ENCODE peak calls at places on chromosomes 12 and 14, in ten cellular contexts. T is NCI-H1105; E is HCT116; P is anterior cingulate cortex; W is GM03348; Y is retina; I is MG63; M is GOT3; S is neural progenitor cell; F is naive thymus-derived CD8-positive, alpha-beta T cell. D is an unnamed sample.

GRCh38 chr14:104461676-104462443 is 117.7 kb upstream of the C14orf180 start:
- DNase-seq in T (peak), E (no peak), P (no peak), W (no peak), Y (peak), I (no peak), M (no peak), S (peak), F (peak), D (peak)

GRCh38 chr14:26528415-26529182 is 69.2 kb downstream of the NOVA1 start:
- DNase-seq in T (no peak), E (no peak), P (no peak), W (no peak), Y (no peak), I (peak), M (no peak), S (no peak), F (no peak), D (no peak)

GRCh38 chr12:80593766-80594165 is 113.7 kb upstream of the MYF6 start:
- DNase-seq in T (no peak), E (no peak), P (no peak), W (peak), Y (no peak), I (no peak), M (no peak), S (no peak), F (no peak), D (no peak)

GRCh38 chr12:52260351-52261210 is 13.9 kb upstream of the KRT86 start:
- DNase-seq in T (no peak), E (no peak), P (no peak), W (no peak), Y (no peak), I (no peak), M (no peak), S (peak), F (no peak), D (no peak)

GRCh38 chr14:102485693-102486512 is 23.7 kb downstream of the ANKRD9 start:
- DNase-seq in T (no peak), E (no peak), P (no peak), W (no peak), Y (no peak), I (no peak), M (no peak), S (no peak), F (no peak), D (no peak)

GRCh38 chr14:100737526-100737925 is 10.8 kb downstream of the DLK1 start:
- DNase-seq in T (no peak), E (no peak), P (no peak), W (no peak), Y (no peak), I (no peak), M (no peak), S (no peak), F (no peak), D (no peak)

GRCh38 chr14:50099335-50099734 is 17.0 kb downstream of the VCPKMT start:
- DNase-seq in T (no peak), E (peak), P (no peak), W (no peak), Y (no peak), I (no peak), M (no peak), S (no peak), F (no peak), D (no peak)

GRCh38 chr12:53252349-53252916 is 15.7 kb upstream of the ESPL1 start:
- DNase-seq in T (no peak), E (no peak), P (no peak), W (peak), Y (no peak), I (peak), M (no peak), S (no peak), F (no peak), D (peak)

GRCh38 chr12:5580911-5581488 is 149.1 kb downstream of the NTF3 start:
- DNase-seq in T (no peak), E (no peak), P (no peak), W (peak), Y (no peak), I (peak), M (no peak), S (no peak), F (no peak), D (no peak)

GRCh38 chr12:113403435-113404415 is at the start of gene SDS:
- DNase-seq in T (no peak), E (no peak), P (peak), W (no peak), Y (no peak), I (peak), M (no peak), S (no peak), F (no peak), D (peak)

GRCh38 chr12:27709932-27710591 is 570 bp upstream of the MRPS35 start:
- DNase-seq in T (peak), E (no peak), P (no peak), W (peak), Y (no peak), I (no peak), M (no peak), S (no peak), F (no peak), D (peak)

GRCh38 chr12:62673027-62673815 is 206.6 kb downstream of the MON2 start:
- DNase-seq in T (no peak), E (no peak), P (no peak), W (no peak), Y (no peak), I (no peak), M (no peak), S (peak), F (no peak), D (no peak)

GRCh38 chr12:133236556-133236955 is 879 bp upstream of the ANHX start:
- DNase-seq in T (no peak), E (no peak), P (no peak), W (no peak), Y (no peak), I (no peak), M (no peak), S (no peak), F (no peak), D (no peak)

GRCh38 chr14:68312884-68313725 is 479.8 kb downstream of the ZFP36L1 start:
- DNase-seq in T (no peak), E (no peak), P (no peak), W (no peak), Y (no peak), I (no peak), M (no peak), S (peak), F (no peak), D (no peak)

D was measured in body of pancreas.